ENCODE peak calls at places on chromosomes 3 and 15, in eight cellular contexts. K is neural crest cell, U is HCT116, N is mammary epithelial cell, G is breast epithelium, J is astrocyte, R is epithelial cell of esophagus, W is fibroblast of villous mesenchyme. S is an unnamed sample.

GRCh38 chr3:33202581-33203457 is 15.8 kb downstream of the SUSD5 start:
- DNase-seq in J (peak), U (no peak), R (no peak), K (no peak), W (peak), N (no peak), G (peak), S (no peak)

GRCh38 chr15:101489633-101490407 is at the start of gene PCSK6:
- DNase-seq in R (peak), J (no peak), N (no peak), W (peak), K (peak), U (no peak), G (no peak), S (no peak)

GRCh38 chr3:32284443-32284842 is 46.0 kb downstream of the CMTM8 start:
- DNase-seq in R (no peak), N (no peak), G (no peak), U (no peak), W (no peak), J (no peak), K (no peak), S (no peak)

GRCh38 chr15:70967646-70968045 is 75.0 kb downstream of the LRRC49 start:
- DNase-seq in J (no peak), R (no peak), U (no peak), N (no peak), G (no peak), W (no peak), K (no peak), S (no peak)

GRCh38 chr3:15726043-15726442 is 71.7 kb downstream of the ANKRD28 start:
- DNase-seq in N (peak), W (no peak), K (no peak), R (peak), G (no peak), U (no peak), J (peak), S (no peak)

GRCh38 chr3:100717637-100718487 is 8.6 kb downstream of the TFG start:
- DNase-seq in W (no peak), G (no peak), R (no peak), N (no peak), K (no peak), U (no peak), J (no peak), S (no peak)

GRCh38 chr15:98881526-98882517 is 125.8 kb downstream of the PGPEP1L start:
- DNase-seq in R (peak), N (peak), G (no peak), U (peak), J (peak), W (peak), K (no peak), S (no peak)

GRCh38 chr3:194485876-194486539 is 794 bp downstream of the ATP13A3 start:
- DNase-seq in N (no peak), G (no peak), W (peak), K (no peak), R (peak), J (no peak), U (no peak), S (peak)

GRCh38 chr3:71247221-71247947 is 336.1 kb downstream of the FOXP1 start:
- DNase-seq in N (peak), R (peak), K (no peak), J (no peak), U (no peak), G (no peak), W (no peak), S (no peak)

GRCh38 chr15:90432253-90432652 is 44.2 kb downstream of the IQGAP1 start:
- DNase-seq in K (no peak), J (no peak), N (peak), U (no peak), R (peak), G (no peak), W (no peak), S (no peak)

GRCh38 chr15:35774653-35775052 is 228.7 kb upstream of the DPH6 start:
- DNase-seq in K (no peak), R (no peak), N (no peak), J (no peak), W (no peak), G (no peak), U (no peak), S (no peak)

GRCh38 chr15:23069496-23070166 is 30.3 kb upstream of the TUBGCP5 start:
- DNase-seq in U (peak), J (no peak), G (no peak), N (no peak), W (no peak), K (no peak), R (no peak), S (no peak)

GRCh38 chr3:189195302-189195701 is 23.5 kb downstream of the TPRG1 start:
- DNase-seq in W (no peak), N (no peak), J (peak), R (no peak), U (no peak), K (no peak), G (no peak), S (no peak)

GRCh38 chr3:188126931-188127330 is 27.0 kb upstream of the LPP start:
- DNase-seq in R (no peak), N (no peak), K (no peak), J (no peak), G (no peak), W (no peak), U (no peak), S (no peak)

GRCh38 chr15:77867266-77868047 is 210.1 kb downstream of the TBC1D2B start:
- DNase-seq in J (no peak), W (no peak), R (no peak), K (no peak), N (no peak), G (no peak), U (no peak), S (no peak)

GRCh38 chr3:112858410-112859069 is 11.9 kb upstream of the CD200R1L start:
- DNase-seq in R (peak), W (no peak), J (peak), G (no peak), U (no peak), N (peak), K (no peak), S (peak)

GRCh38 chr3:177973241-177973840 is 562.9 kb upstream of the KCNMB2 start:
- DNase-seq in G (no peak), U (no peak), R (peak), N (peak), K (no peak), J (peak), W (no peak), S (no peak)

GRCh38 chr15:95127356-95127755 is 896.0 kb downstream of the MCTP2 start:
- DNase-seq in N (no peak), U (no peak), K (no peak), W (peak), R (no peak), J (no peak), G (no peak), S (no peak)

GRCh38 chr15:101651753-101652097 is 456 bp downstream of the TM2D3 start:
- DNase-seq in J (no peak), R (peak), U (no peak), W (peak), G (peak), N (peak), K (no peak), S (no peak)

GRCh38 chr3:159798951-159799350 is 189.7 kb upstream of the IL12A start:
- DNase-seq in U (no peak), W (peak), N (peak), J (peak), G (no peak), R (peak), K (no peak), S (no peak)

GRCh38 chr3:149489060-149489690 is 14.7 kb downstream of the TM4SF4 start:
- DNase-seq in U (peak), K (no peak), N (no peak), W (no peak), G (no peak), R (no peak), J (no peak), S (no peak)

GRCh38 chr3:186694288-186695032 is 22.7 kb upstream of the KNG1 start:
- DNase-seq in G (no peak), J (no peak), K (no peak), U (no peak), N (peak), W (no peak), R (peak), S (no peak)

GRCh38 chr15:75049392-75049791 is 26.0 kb downstream of the PPCDC start:
- DNase-seq in N (no peak), U (no peak), W (peak), K (no peak), J (no peak), R (no peak), G (peak), S (no peak)

GRCh38 chr3:30578479-30578878 is 27.9 kb upstream of the TGFBR2 start:
- DNase-seq in N (peak), G (no peak), J (peak), U (no peak), R (peak), W (peak), K (no peak), S (no peak)

GRCh38 chr3:71419369-71419768 is 164.2 kb downstream of the FOXP1 start:
- DNase-seq in G (no peak), J (no peak), R (no peak), K (no peak), W (no peak), U (no peak), N (no peak), S (no peak)

GRCh38 chr3:69288161-69288895 is 97.6 kb downstream of the FRMD4B start:
- DNase-seq in U (no peak), R (peak), J (no peak), N (peak), W (no peak), K (peak), G (no peak), S (no peak)

GRCh38 chr15:67097893-67098740 is 32.7 kb downstream of the SMAD3 start:
- DNase-seq in K (no peak), R (peak), J (peak), W (peak), U (no peak), N (peak), G (no peak), S (no peak)

GRCh38 chr3:13282986-13283876 is 136.9 kb downstream of the NUP210 start:
- DNase-seq in K (no peak), G (no peak), W (no peak), N (peak), J (no peak), U (peak), R (peak), S (peak)

GRCh38 chr3:3799173-3800075 is at the start of gene LRRN1:
- DNase-seq in J (peak), W (no peak), N (peak), K (peak), U (no peak), G (peak), R (peak), S (peak)

GRCh38 chr3:107675233-107675900 is 152.6 kb downstream of the BBX start:
- DNase-seq in W (no peak), U (no peak), N (no peak), G (no peak), K (no peak), J (no peak), R (no peak), S (no peak)

GRCh38 chr3:4852780-4853748 is 126.2 kb upstream of the BHLHE40 start:
- DNase-seq in R (no peak), N (no peak), U (no peak), J (peak), W (no peak), G (no peak), K (no peak), S (no peak)

GRCh38 chr3:13706451-13706850 is 157.5 kb downstream of the FBLN2 start:
- DNase-seq in N (no peak), K (no peak), U (no peak), J (no peak), W (no peak), G (peak), R (no peak), S (peak)

GRCh38 chr3:59367150-59367549 is 317.3 kb upstream of the CFAP20DC start:
- DNase-seq in K (no peak), N (peak), W (no peak), U (no peak), G (no peak), R (peak), J (peak), S (no peak)

GRCh38 chr15:94857466-94857865 is 626.1 kb downstream of the MCTP2 start:
- DNase-seq in W (no peak), U (no peak), J (no peak), N (no peak), R (no peak), G (no peak), K (no peak), S (no peak)

GRCh38 chr3:41026394-41027177 is 172.7 kb upstream of the CTNNB1 start:
- DNase-seq in R (peak), W (peak), N (peak), U (no peak), G (no peak), K (peak), J (peak), S (no peak)

GRCh38 chr3:183114779-183115178 is 15.5 kb upstream of the MCCC1 start:
- DNase-seq in U (no peak), K (no peak), R (no peak), N (no peak), J (no peak), W (no peak), G (no peak), S (no peak)

GRCh38 chr3:171348121-171348520 is 112.1 kb downstream of the TNIK start:
- DNase-seq in K (no peak), R (peak), J (peak), G (no peak), U (no peak), W (peak), N (no peak), S (no peak)

GRCh38 chr3:184233127-184233843 is 3.9 kb downstream of the VWA5B2 start:
- DNase-seq in K (no peak), R (no peak), W (no peak), J (no peak), G (no peak), N (no peak), U (no peak), S (no peak)

GRCh38 chr3:184234671-184235380 is 5.4 kb downstream of the VWA5B2 start:
- DNase-seq in R (no peak), U (no peak), G (no peak), J (no peak), W (no peak), K (no peak), N (no peak), S (no peak)

GRCh38 chr3:184236033-184236410 is 6.6 kb downstream of the VWA5B2 start:
- DNase-seq in N (no peak), G (no peak), K (no peak), J (no peak), R (no peak), W (no peak), U (no peak), S (no peak)

GRCh38 chr3:184235381-184236032 is 6.1 kb downstream of the VWA5B2 start:
- DNase-seq in J (no peak), R (no peak), U (no peak), N (no peak), G (no peak), K (no peak), W (no peak), S (no peak)

DNA sequence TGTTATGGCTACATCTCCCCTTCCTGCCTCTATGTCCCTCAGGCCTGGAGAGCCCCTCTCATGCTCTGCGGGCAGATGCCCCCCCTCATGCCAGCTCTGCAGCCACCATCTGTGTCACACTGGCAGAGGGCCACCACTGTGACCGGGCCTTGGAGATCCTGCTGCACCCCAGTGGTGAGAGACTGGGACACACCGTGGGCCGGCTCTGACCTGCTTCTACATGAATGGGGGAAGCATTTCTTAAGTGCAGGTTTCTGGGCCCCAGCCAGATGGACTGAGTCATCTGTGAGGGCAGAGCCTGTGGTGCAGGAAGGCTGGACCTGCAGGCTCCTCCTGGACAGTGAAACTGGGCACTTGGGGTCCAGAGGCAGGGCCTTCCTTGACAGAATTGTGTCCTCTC is 4.8 kb downstream of the VWA5B2 start:
- DNase-seq in G (peak), U (peak), N (peak), K (no peak), W (peak), R (peak), J (peak), S (no peak)
- TF ChIP-seq CTCF in G (no peak), U (peak), N (no peak), K (no peak), W (no peak), R (peak), J (no peak), S (no peak)

DNA sequence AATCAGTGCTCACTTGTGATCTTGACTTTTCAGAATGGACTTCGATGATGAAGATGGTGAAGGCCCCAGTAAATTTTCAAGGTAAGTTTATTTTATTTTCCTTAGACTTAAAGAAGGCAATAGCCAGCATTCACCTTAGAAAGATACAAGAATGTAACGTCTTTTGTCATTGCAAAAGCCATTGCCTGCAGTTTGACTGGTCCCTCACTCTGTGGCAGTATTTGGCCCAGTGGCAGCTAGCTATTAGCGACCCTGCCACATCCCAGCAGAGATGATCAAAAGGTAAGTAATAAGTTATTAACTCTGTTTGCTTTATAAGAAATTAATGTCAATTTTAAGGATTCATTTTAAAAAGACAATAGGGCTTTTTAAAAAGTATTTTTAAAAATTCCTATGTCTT is 53.7 kb downstream of the ARNT2 start:
- DNase-seq in U (no peak), K (no peak), J (no peak), R (no peak), N (no peak), G (no peak), W (no peak), S (no peak)
- TF ChIP-seq CTCF in U (no peak), K (no peak), J (no peak), R (no peak), N (no peak), G (no peak), W (no peak), S (no peak)

GRCh38 chr15:26179906-26180305 is 316.8 kb upstream of the ATP10A start:
- DNase-seq in R (no peak), U (no peak), G (no peak), N (no peak), J (no peak), K (no peak), W (no peak), S (no peak)
- TF ChIP-seq CTCF in R (no peak), U (no peak), G (no peak), N (no peak), J (no peak), K (peak), W (no peak), S (no peak)

DNA sequence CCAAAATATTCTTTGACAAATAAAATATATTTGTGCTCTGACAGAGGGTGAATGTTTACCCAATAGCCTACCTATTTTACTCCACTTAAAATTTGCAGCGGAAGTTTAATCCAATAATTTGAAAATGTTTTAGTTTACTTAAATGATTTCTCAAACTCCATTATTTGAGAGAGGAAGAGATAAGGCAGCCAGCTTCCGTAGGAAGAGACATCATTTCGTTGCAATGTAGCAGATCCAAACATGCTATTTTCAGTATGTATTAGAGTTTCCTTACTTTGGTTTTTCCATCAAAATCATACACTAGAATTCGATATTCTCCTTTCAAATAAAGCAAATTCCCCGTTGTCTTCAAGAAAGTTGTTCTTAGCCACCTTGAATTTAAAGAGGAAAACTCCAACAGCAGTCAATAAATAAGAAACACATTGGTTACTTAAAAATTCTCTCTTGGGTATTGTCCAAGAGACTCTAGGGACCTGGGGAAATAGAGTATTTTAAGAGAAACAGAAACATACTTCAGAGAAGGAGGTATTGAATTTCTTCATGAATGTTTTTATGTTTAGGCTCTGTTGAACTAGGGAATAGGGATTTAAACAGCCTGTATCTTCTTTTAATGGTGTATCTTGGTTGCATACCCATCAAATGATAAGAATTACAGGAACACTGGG is 324.5 kb upstream of the GBE1 start:
- DNase-seq in J (no peak), R (no peak), W (no peak), K (no peak), U (no peak), G (no peak), N (no peak), S (no peak)
- TF ChIP-seq CTCF in J (no peak), R (no peak), W (no peak), K (no peak), U (no peak), G (no peak), N (no peak), S (no peak)

DNA sequence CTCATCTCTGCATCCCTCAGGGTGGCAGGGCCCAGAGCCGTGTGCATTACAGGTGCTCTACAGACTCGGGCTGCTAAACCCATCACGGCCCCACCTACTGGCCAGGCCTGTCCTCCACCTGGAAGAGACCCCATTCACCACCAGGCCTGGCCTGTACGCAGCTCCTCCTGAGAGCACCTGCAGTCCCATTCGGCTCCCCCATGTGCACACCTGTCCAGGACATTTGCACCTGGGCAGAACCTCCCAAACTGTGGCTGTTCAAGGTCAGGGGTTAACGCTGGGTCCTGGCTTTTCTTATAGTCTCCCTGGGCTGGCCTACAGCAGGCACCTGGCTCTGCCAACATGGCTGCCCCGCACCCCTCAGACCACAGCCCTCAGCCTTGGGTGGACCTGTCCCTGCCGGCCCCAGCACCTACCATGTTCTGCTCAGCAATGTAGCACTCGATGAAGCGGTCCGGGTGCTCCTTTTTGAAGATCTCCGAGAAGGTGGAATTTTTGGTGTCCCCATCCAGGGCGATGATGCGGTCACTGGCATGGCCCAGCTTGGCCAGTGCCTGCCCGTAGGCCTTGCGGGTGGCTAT is 25.7 kb downstream of the TKT start:
- DNase-seq in K (no peak), U (no peak), G (no peak), J (no peak), N (no peak), R (no peak), W (no peak), S (no peak)
- TF ChIP-seq CTCF in K (no peak), U (peak), G (no peak), J (no peak), N (no peak), R (no peak), W (no peak), S (no peak)

DNA sequence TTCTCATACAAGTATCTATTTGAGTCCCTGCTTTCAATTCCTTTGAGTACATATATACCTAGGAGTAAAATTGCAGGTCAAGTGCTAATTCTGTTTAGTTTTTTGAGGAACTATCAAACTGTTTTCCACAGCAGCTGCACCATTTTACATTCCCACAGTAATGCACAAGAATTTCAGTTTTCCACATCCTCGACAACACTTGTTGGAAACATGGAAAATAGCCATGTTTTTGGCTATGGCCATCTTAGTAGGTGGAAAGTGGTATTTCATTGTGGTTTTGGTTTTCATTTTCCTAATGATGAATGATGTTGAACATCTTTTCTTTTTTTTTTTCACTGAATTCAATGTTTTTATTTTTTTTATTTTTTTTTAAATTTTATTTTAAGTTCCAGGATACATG is 44.4 kb upstream of the TNFAIP8L3 start:
- DNase-seq in U (no peak), G (no peak), R (no peak), W (no peak), N (no peak), J (peak), K (no peak), S (no peak)
- TF ChIP-seq CTCF in U (no peak), G (no peak), R (no peak), W (no peak), N (no peak), J (no peak), K (no peak), S (no peak)